ENCODE peak calls at places on chromosomes 16 and 17, in four cellular contexts. T is anterior cingulate cortex, L is T47D, H is uterus. D is an unnamed sample.

GRCh38 chr17:41382396-41382795 is 290 bp upstream of the KRT34 start:
- DNase-seq in L (no peak), H (no peak), T (no peak), D (no peak)

GRCh38 chr17:57832299-57832698 is 17.5 kb downstream of the MRPS23 start:
- DNase-seq in L (no peak), T (no peak), H (no peak), D (no peak)

GRCh38 chr17:45672301-45672700 is 111.8 kb upstream of the CRHR1 start:
- DNase-seq in H (no peak), L (no peak), T (no peak), D (peak; percentile 39)

GRCh38 chr16:56460101-56460500 is 8.7 kb downstream of the OGFOD1 start:
- DNase-seq in H (no peak), L (no peak), T (no peak), D (no peak)

GRCh38 chr17:68204736-68205135 is 43.1 kb upstream of the AMZ2 start:
- DNase-seq in L (no peak), H (peak; percentile 36), T (no peak), D (peak; percentile 71)

GRCh38 chr16:57071840-57072541 is 20.4 kb upstream of the CPNE2 start:
- DNase-seq in L (no peak), H (no peak), T (no peak), D (no peak)

GRCh38 chr17:69733171-69734014 is 318.9 kb downstream of the MAP2K6 start:
- DNase-seq in L (no peak), T (no peak), H (no peak), D (no peak)

GRCh38 chr16:83158320-83158957 is 531.7 kb downstream of the CDH13 start:
- DNase-seq in T (no peak), H (no peak), L (no peak), D (no peak)

GRCh38 chr17:47205419-47205963 is 3.7 kb upstream of the MYL4 start:
- DNase-seq in H (no peak), T (no peak), L (no peak), D (peak; percentile 87)

GRCh38 chr16:28882476-28883180 is 4.3 kb downstream of the ATP2A1 start:
- DNase-seq in L (no peak), T (no peak), H (no peak), D (no peak)

GRCh38 chr17:31488264-31488981 is 96.9 kb downstream of the RAB11FIP4 start:
- DNase-seq in T (no peak), L (peak; percentile 63), H (no peak), D (peak; percentile 75)

GRCh38 chr16:12518238-12519004 is 285.3 kb downstream of the CPPED1 start:
- DNase-seq in H (no peak), T (no peak), L (no peak), D (no peak)

GRCh38 chr17:18110636-18111145 is 2.1 kb downstream of the MYO15A start:
- DNase-seq in H (no peak), L (no peak), T (no peak), D (no peak)

GRCh38 chr17:16908282-16908681 is 63.6 kb downstream of the TNFRSF13B start:
- DNase-seq in T (no peak), H (no peak), L (no peak), D (no peak)

GRCh38 chr17:41977991-41978390 is 11.4 kb downstream of the CNP start:
- DNase-seq in L (peak; percentile 61), H (no peak), T (no peak), D (peak; percentile 36)

GRCh38 chr17:78486946-78487680 is 90.1 kb downstream of the DNAH17 start:
- DNase-seq in H (no peak), L (no peak), T (no peak), D (no peak)

GRCh38 chr16:78731785-78732184 is 632.3 kb downstream of the WWOX start:
- DNase-seq in H (no peak), T (no peak), L (no peak), D (no peak)

GRCh38 chr17:33200587-33200986 is 92.5 kb downstream of the ASIC2 start:
- DNase-seq in H (no peak), T (no peak), L (no peak), D (no peak)

GRCh38 chr16:2969545-2970521 is 685 bp downstream of the PAQR4 start:
- DNase-seq in H (no peak), L (peak; percentile 64), T (peak; percentile 74), D (peak; percentile 90)

GRCh38 chr17:8630802-8631553 is 453 bp upstream of the MYH10 start:
- DNase-seq in T (peak; percentile 99), L (peak; percentile 98), H (peak; percentile 98), D (peak; percentile 94)

GRCh38 chr16:89177501-89177900 is 6.0 kb downstream of the CDH15 start:
- DNase-seq in T (no peak), L (no peak), H (no peak), D (no peak)

GRCh38 chr17:59766486-59766885 is 59.0 kb downstream of the VMP1 start:
- DNase-seq in H (no peak), T (no peak), L (no peak), D (no peak)

GRCh38 chr17:21285164-21286065 is 904 bp downstream of the MAP2K3 start:
- DNase-seq in L (no peak), T (no peak), H (peak; percentile 47), D (no peak)

GRCh38 chr16:2142942-2143868 is 5.2 kb upstream of the RAB26 start:
- DNase-seq in L (no peak), H (no peak), T (peak; percentile 44), D (no peak)

GRCh38 chr17:82832881-82833475 is 6.8 kb downstream of the ZNF750 start:
- DNase-seq in L (no peak), H (no peak), T (no peak), D (no peak)

GRCh38 chr17:55783684-55784245 is 32.9 kb downstream of the PCTP start:
- DNase-seq in T (peak; percentile 16), H (peak; percentile 53), L (no peak), D (no peak)

GRCh38 chr17:41258406-41258805 is 3.2 kb downstream of the KRTAP9-9 start:
- DNase-seq in H (no peak), T (no peak), L (no peak), D (no peak)

GRCh38 chr17:10067446-10068143 is 130.8 kb downstream of the GAS7 start:
- DNase-seq in T (no peak), H (peak; percentile 5), L (no peak), D (no peak)

GRCh38 chr17:64341181-64341580 is 49.5 kb downstream of the PECAM1 start:
- DNase-seq in L (no peak), H (no peak), T (no peak), D (no peak)

GRCh38 chr17:11935734-11936406 is 61.4 kb downstream of the ZNF18 start:
- DNase-seq in T (peak; percentile 31), L (peak; percentile 11), H (no peak), D (no peak)

GRCh38 chr16:4182581-4183257 is 59.2 kb downstream of the SRL start:
- DNase-seq in H (no peak), T (no peak), L (no peak), D (no peak)

GRCh38 chr17:2335726-2336214 is 487 bp downstream of the TSR1 start:
- DNase-seq in T (no peak), H (peak; percentile 25), L (no peak), D (no peak)

GRCh38 chr17:16287563-16288027 is 65.7 kb downstream of the CENPV start:
- DNase-seq in L (no peak), H (no peak), T (no peak), D (no peak)

GRCh38 chr17:48470388-48471034 is 40.5 kb upstream of the SKAP1 start:
- DNase-seq in H (no peak), L (no peak), T (no peak), D (no peak)

GRCh38 chr16:72029567-72030271 is 21.2 kb downstream of the DHODH start:
- DNase-seq in T (no peak), L (no peak), H (no peak), D (no peak)

GRCh38 chr17:7023576-7024401 is 939 bp downstream of the BCL6B start:
- DNase-seq in L (no peak), T (peak; percentile 68), H (peak; percentile 85), D (peak; percentile 98)

GRCh38 chr16:22328081-22328725 is 31.0 kb downstream of the POLR3E start:
- DNase-seq in L (no peak), T (no peak), H (no peak), D (no peak)

GRCh38 chr16:73781297-73781696 is 515.3 kb upstream of the PSMD7 start:
- DNase-seq in L (no peak), T (no peak), H (no peak), D (no peak)

GRCh38 chr17:67068999-67069398 is 24.6 kb downstream of the CACNG1 start:
- DNase-seq in H (no peak), T (no peak), L (no peak), D (no peak)

GRCh38 chr17:49708515-49709161 is 874 bp upstream of the SLC35B1 start:
- DNase-seq in H (peak; percentile 36), T (no peak), L (no peak), D (peak; percentile 73)

D was measured in activated effector memory CD4-positive, alpha-beta T cell treated with anti-CD3 and anti-CD28 coated beads, Interleukin-2, amount 50 U/mL, for 16 hours.